ENCODE peak calls at places on chromosomes 16 and 17, in eight cellular contexts. One of them, this sample, is unnamed.

GRCh38 chr16:82368041-82368440 is 198.0 kb upstream of the MPHOSPH6 start:
- DNase-seq in CD8-positive, alpha-beta memory T cell: no peak
- DNase-seq in lung: no peak
- DNase-seq in effector memory CD4-positive, alpha-beta T cell: no peak
- DNase-seq in psoas muscle: no peak
- DNase-seq in IMR-90: peak
- DNase-seq in SJSA1: no peak
- DNase-seq in prostate gland: peak
- DNase-seq in this sample: peak

GRCh38 chr16:86118467-86119307 is 219.7 kb downstream of the IRF8 start:
- DNase-seq in effector memory CD4-positive, alpha-beta T cell: no peak
- DNase-seq in SJSA1: no peak
- DNase-seq in IMR-90: peak
- DNase-seq in psoas muscle: no peak
- DNase-seq in prostate gland: no peak
- DNase-seq in lung: no peak
- DNase-seq in CD8-positive, alpha-beta memory T cell: no peak
- DNase-seq in this sample: no peak

GRCh38 chr17:59899099-59899498 is 6.2 kb downstream of the RPS6KB1 start:
- DNase-seq in prostate gland: no peak
- DNase-seq in effector memory CD4-positive, alpha-beta T cell: no peak
- DNase-seq in psoas muscle: no peak
- DNase-seq in IMR-90: no peak
- DNase-seq in lung: no peak
- DNase-seq in CD8-positive, alpha-beta memory T cell: no peak
- DNase-seq in SJSA1: no peak
- DNase-seq in this sample: no peak

GRCh38 chr17:56936697-56937322 is 23.0 kb upstream of the TRIM25 start:
- DNase-seq in lung: no peak
- DNase-seq in CD8-positive, alpha-beta memory T cell: no peak
- DNase-seq in IMR-90: no peak
- DNase-seq in prostate gland: no peak
- DNase-seq in SJSA1: no peak
- DNase-seq in psoas muscle: no peak
- DNase-seq in effector memory CD4-positive, alpha-beta T cell: no peak
- DNase-seq in this sample: no peak

GRCh38 chr16:28823291-28823718 is 506 bp downstream of the ATXN2L start:
- DNase-seq in prostate gland: no peak
- DNase-seq in psoas muscle: no peak
- DNase-seq in SJSA1: no peak
- DNase-seq in effector memory CD4-positive, alpha-beta T cell: peak
- DNase-seq in CD8-positive, alpha-beta memory T cell: peak
- DNase-seq in IMR-90: no peak
- DNase-seq in lung: no peak
- DNase-seq in this sample: peak

GRCh38 chr16:81143921-81144471 is 47.8 kb upstream of the GCSH start:
- DNase-seq in lung: no peak
- DNase-seq in effector memory CD4-positive, alpha-beta T cell: no peak
- DNase-seq in CD8-positive, alpha-beta memory T cell: no peak
- DNase-seq in SJSA1: no peak
- DNase-seq in psoas muscle: no peak
- DNase-seq in prostate gland: no peak
- DNase-seq in IMR-90: no peak
- DNase-seq in this sample: no peak

GRCh38 chr16:2033057-2033911 is 6.6 kb downstream of the NHERF2 start:
- DNase-seq in SJSA1: peak
- DNase-seq in IMR-90: peak
- DNase-seq in effector memory CD4-positive, alpha-beta T cell: no peak
- DNase-seq in psoas muscle: peak
- DNase-seq in lung: no peak
- DNase-seq in prostate gland: no peak
- DNase-seq in CD8-positive, alpha-beta memory T cell: peak
- DNase-seq in this sample: peak

GRCh38 chr17:78179372-78179771 is 7.5 kb downstream of the TK1 start:
- DNase-seq in SJSA1: peak
- DNase-seq in IMR-90: peak
- DNase-seq in lung: peak
- DNase-seq in CD8-positive, alpha-beta memory T cell: no peak
- DNase-seq in psoas muscle: peak
- DNase-seq in effector memory CD4-positive, alpha-beta T cell: no peak
- DNase-seq in prostate gland: no peak
- DNase-seq in this sample: peak

GRCh38 chr17:51427259-51428255 is 167.2 kb downstream of the UTP18 start:
- DNase-seq in SJSA1: peak
- DNase-seq in effector memory CD4-positive, alpha-beta T cell: peak
- DNase-seq in lung: no peak
- DNase-seq in prostate gland: no peak
- DNase-seq in psoas muscle: no peak
- DNase-seq in IMR-90: no peak
- DNase-seq in CD8-positive, alpha-beta memory T cell: peak
- DNase-seq in this sample: no peak

GRCh38 chr17:82372063-82372590 is 562 bp downstream of the UTS2R start:
- DNase-seq in CD8-positive, alpha-beta memory T cell: no peak
- DNase-seq in SJSA1: no peak
- DNase-seq in psoas muscle: no peak
- DNase-seq in IMR-90: no peak
- DNase-seq in lung: no peak
- DNase-seq in effector memory CD4-positive, alpha-beta T cell: no peak
- DNase-seq in prostate gland: no peak
- DNase-seq in this sample: no peak

GRCh38 chr17:2703181-2703580 is 8.4 kb downstream of the CLUH start:
- DNase-seq in CD8-positive, alpha-beta memory T cell: no peak
- DNase-seq in effector memory CD4-positive, alpha-beta T cell: no peak
- DNase-seq in IMR-90: no peak
- DNase-seq in lung: no peak
- DNase-seq in prostate gland: no peak
- DNase-seq in psoas muscle: no peak
- DNase-seq in SJSA1: no peak
- DNase-seq in this sample: no peak

GRCh38 chr16:83967838-83968482 is at the start of gene NECAB2:
- DNase-seq in effector memory CD4-positive, alpha-beta T cell: no peak
- DNase-seq in CD8-positive, alpha-beta memory T cell: no peak
- DNase-seq in psoas muscle: peak
- DNase-seq in lung: no peak
- DNase-seq in prostate gland: no peak
- DNase-seq in IMR-90: peak
- DNase-seq in SJSA1: no peak
- DNase-seq in this sample: peak

GRCh38 chr17:48724241-48725004 is 1.4 kb downstream of the PRAC2 start:
- DNase-seq in prostate gland: peak
- DNase-seq in psoas muscle: peak
- DNase-seq in CD8-positive, alpha-beta memory T cell: peak
- DNase-seq in lung: peak
- DNase-seq in IMR-90: peak
- DNase-seq in SJSA1: peak
- DNase-seq in effector memory CD4-positive, alpha-beta T cell: peak
- DNase-seq in this sample: peak

GRCh38 chr17:65297384-65297783 is 160.2 kb downstream of the RGS9 start:
- DNase-seq in SJSA1: no peak
- DNase-seq in effector memory CD4-positive, alpha-beta T cell: no peak
- DNase-seq in prostate gland: no peak
- DNase-seq in psoas muscle: no peak
- DNase-seq in CD8-positive, alpha-beta memory T cell: no peak
- DNase-seq in IMR-90: no peak
- DNase-seq in lung: no peak
- DNase-seq in this sample: no peak

GRCh38 chr17:2232244-2232638 is 71.3 kb downstream of the SMG6 start:
- DNase-seq in psoas muscle: no peak
- DNase-seq in lung: no peak
- DNase-seq in SJSA1: no peak
- DNase-seq in prostate gland: no peak
- DNase-seq in CD8-positive, alpha-beta memory T cell: no peak
- DNase-seq in effector memory CD4-positive, alpha-beta T cell: no peak
- DNase-seq in IMR-90: peak
- DNase-seq in this sample: peak

GRCh38 chr16:12723681-12724080 is 80.0 kb downstream of the CPPED1 start:
- DNase-seq in effector memory CD4-positive, alpha-beta T cell: no peak
- DNase-seq in CD8-positive, alpha-beta memory T cell: no peak
- DNase-seq in lung: no peak
- DNase-seq in psoas muscle: no peak
- DNase-seq in IMR-90: no peak
- DNase-seq in prostate gland: no peak
- DNase-seq in SJSA1: no peak
- DNase-seq in this sample: no peak

GRCh38 chr17:32519769-32520701 is 33.2 kb downstream of the CDK5R1 start:
- DNase-seq in psoas muscle: no peak
- DNase-seq in IMR-90: no peak
- DNase-seq in SJSA1: no peak
- DNase-seq in effector memory CD4-positive, alpha-beta T cell: peak
- DNase-seq in lung: no peak
- DNase-seq in CD8-positive, alpha-beta memory T cell: peak
- DNase-seq in prostate gland: no peak
- DNase-seq in this sample: peak

GRCh38 chr17:38330941-38331411 is 12.8 kb downstream of the GPR179 start:
- DNase-seq in CD8-positive, alpha-beta memory T cell: no peak
- DNase-seq in prostate gland: no peak
- DNase-seq in IMR-90: no peak
- DNase-seq in SJSA1: no peak
- DNase-seq in effector memory CD4-positive, alpha-beta T cell: no peak
- DNase-seq in lung: no peak
- DNase-seq in psoas muscle: no peak
- DNase-seq in this sample: no peak

GRCh38 chr17:39626171-39626670 is 531 bp upstream of the PPP1R1B start:
- DNase-seq in prostate gland: no peak
- DNase-seq in effector memory CD4-positive, alpha-beta T cell: no peak
- DNase-seq in IMR-90: no peak
- DNase-seq in lung: no peak
- DNase-seq in SJSA1: no peak
- DNase-seq in psoas muscle: no peak
- DNase-seq in CD8-positive, alpha-beta memory T cell: no peak
- DNase-seq in this sample: no peak

GRCh38 chr16:8777217-8777616 is 20.2 kb downstream of the TMEM186 start:
- DNase-seq in prostate gland: no peak
- DNase-seq in lung: no peak
- DNase-seq in IMR-90: no peak
- DNase-seq in SJSA1: no peak
- DNase-seq in psoas muscle: no peak
- DNase-seq in CD8-positive, alpha-beta memory T cell: no peak
- DNase-seq in effector memory CD4-positive, alpha-beta T cell: no peak
- DNase-seq in this sample: no peak

GRCh38 chr16:66130296-66130910 is 236.1 kb upstream of the CDH5 start:
- DNase-seq in IMR-90: peak
- DNase-seq in lung: no peak
- DNase-seq in effector memory CD4-positive, alpha-beta T cell: no peak
- DNase-seq in psoas muscle: no peak
- DNase-seq in SJSA1: peak
- DNase-seq in prostate gland: no peak
- DNase-seq in CD8-positive, alpha-beta memory T cell: no peak
- DNase-seq in this sample: peak

DNA sequence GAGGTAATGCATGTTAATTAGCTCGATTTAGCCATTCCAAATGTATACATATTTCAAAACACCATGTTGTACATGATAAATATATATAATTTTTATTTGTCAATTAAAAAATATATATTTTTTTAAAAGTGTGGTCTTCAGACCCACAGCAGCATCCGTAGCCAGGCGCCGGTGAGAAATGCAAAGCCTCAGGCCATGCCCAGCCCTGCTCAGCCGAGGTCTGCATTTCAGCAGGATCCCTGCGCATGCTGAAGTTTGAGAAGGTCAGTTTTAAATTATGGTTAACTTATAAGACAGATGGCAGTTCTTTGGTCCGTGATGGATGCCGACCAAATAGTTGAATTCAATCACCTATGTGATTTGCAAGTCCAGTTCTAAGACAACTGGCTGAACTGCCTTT is 28.0 kb upstream of the TBX2 start:
- DNase-seq in prostate gland: no peak
- DNase-seq in CD8-positive, alpha-beta memory T cell: no peak
- DNase-seq in SJSA1: no peak
- DNase-seq in psoas muscle: no peak
- DNase-seq in lung: no peak
- DNase-seq in effector memory CD4-positive, alpha-beta T cell: no peak
- DNase-seq in IMR-90: no peak
- DNase-seq in this sample: no peak
- H3K27ac ChIP-seq in prostate gland: no peak
- H3K27ac ChIP-seq in CD8-positive, alpha-beta memory T cell: no peak
- H3K27ac ChIP-seq in SJSA1: no peak
- H3K27ac ChIP-seq in psoas muscle: no peak
- H3K27ac ChIP-seq in lung: no peak
- H3K27ac ChIP-seq in effector memory CD4-positive, alpha-beta T cell: no peak
- H3K27ac ChIP-seq in IMR-90: no peak
- H3K27ac ChIP-seq in this sample: no peak

DNA sequence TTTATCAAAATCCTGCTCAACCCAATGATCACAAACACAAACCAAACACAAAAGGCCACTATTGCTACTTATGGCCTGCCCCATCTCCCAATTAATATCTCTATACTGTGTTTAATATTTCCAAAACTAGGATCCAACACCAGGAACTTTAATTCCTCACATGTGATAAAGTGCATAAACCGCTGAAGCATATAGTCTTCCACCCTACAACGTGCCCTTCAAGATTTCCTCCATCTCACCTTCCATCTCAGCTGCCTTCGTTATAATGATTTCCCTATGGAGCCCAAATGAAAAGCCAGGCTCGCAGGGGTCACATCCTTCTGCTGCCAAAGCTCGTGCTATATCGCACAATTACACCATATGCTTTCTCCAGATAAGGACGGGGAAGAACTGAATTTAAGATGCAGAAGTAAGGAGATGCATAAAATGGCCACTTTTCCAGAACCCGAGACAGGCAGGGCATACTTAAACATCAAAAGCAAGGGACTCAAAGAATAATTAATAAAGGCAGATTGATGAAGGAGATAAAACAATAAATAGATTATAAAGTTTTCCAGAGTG is 1.8 kb downstream of the MYH10 start:
- DNase-seq in psoas muscle: no peak
- DNase-seq in IMR-90: no peak
- DNase-seq in prostate gland: no peak
- DNase-seq in SJSA1: no peak
- DNase-seq in CD8-positive, alpha-beta memory T cell: no peak
- DNase-seq in lung: no peak
- DNase-seq in effector memory CD4-positive, alpha-beta T cell: no peak
- DNase-seq in this sample: peak
- H3K4me3 ChIP-seq in psoas muscle: peak
- H3K4me3 ChIP-seq in IMR-90: peak
- H3K4me3 ChIP-seq in prostate gland: no peak
- H3K4me3 ChIP-seq in SJSA1: peak
- H3K4me3 ChIP-seq in CD8-positive, alpha-beta memory T cell: no peak
- H3K4me3 ChIP-seq in lung: no peak
- H3K4me3 ChIP-seq in effector memory CD4-positive, alpha-beta T cell: no peak
- H3K4me3 ChIP-seq in this sample: peak

DNA sequence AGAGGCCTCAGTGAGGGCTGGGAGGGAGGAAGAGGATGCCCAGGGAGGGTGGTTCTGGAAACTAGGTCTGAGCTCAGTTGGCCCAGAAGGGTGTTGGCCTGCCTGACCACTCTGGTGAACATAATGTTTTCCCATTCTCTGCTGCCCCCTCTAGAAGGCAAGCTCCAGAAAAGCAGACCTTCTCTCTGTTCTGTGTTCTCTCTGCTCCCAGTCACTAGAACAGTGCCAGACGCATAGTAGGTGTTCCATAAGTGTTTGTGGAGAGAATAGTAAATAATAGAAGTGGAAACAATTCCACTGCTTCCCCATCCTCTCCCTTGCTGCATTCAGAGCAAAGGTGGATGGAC is 32.2 kb upstream of the ETV4 start:
- DNase-seq in IMR-90: no peak
- DNase-seq in SJSA1: no peak
- DNase-seq in CD8-positive, alpha-beta memory T cell: no peak
- DNase-seq in effector memory CD4-positive, alpha-beta T cell: no peak
- DNase-seq in lung: no peak
- DNase-seq in prostate gland: no peak
- DNase-seq in psoas muscle: no peak
- DNase-seq in this sample: no peak
- H3K27ac ChIP-seq in IMR-90: no peak
- H3K27ac ChIP-seq in SJSA1: peak
- H3K27ac ChIP-seq in CD8-positive, alpha-beta memory T cell: no peak
- H3K27ac ChIP-seq in effector memory CD4-positive, alpha-beta T cell: no peak
- H3K27ac ChIP-seq in lung: no peak
- H3K27ac ChIP-seq in prostate gland: no peak
- H3K27ac ChIP-seq in psoas muscle: peak
- H3K27ac ChIP-seq in this sample: no peak

GRCh38 chr16:3949946-3950342 is 69.4 kb upstream of the CREBBP start:
- DNase-seq in lung: no peak
- DNase-seq in SJSA1: no peak
- DNase-seq in CD8-positive, alpha-beta memory T cell: no peak
- DNase-seq in prostate gland: no peak
- DNase-seq in effector memory CD4-positive, alpha-beta T cell: no peak
- DNase-seq in psoas muscle: no peak
- DNase-seq in IMR-90: no peak
- DNase-seq in this sample: no peak
- H3K4me3 ChIP-seq in lung: peak
- H3K4me3 ChIP-seq in SJSA1: peak
- H3K4me3 ChIP-seq in CD8-positive, alpha-beta memory T cell: no peak
- H3K4me3 ChIP-seq in prostate gland: no peak
- H3K4me3 ChIP-seq in effector memory CD4-positive, alpha-beta T cell: no peak
- H3K4me3 ChIP-seq in psoas muscle: peak
- H3K4me3 ChIP-seq in IMR-90: peak
- H3K4me3 ChIP-seq in this sample: no peak